ENCODE peak calls at places on chromosomes 12 and 14, in eight cellular contexts. B is fibroblast of mammary gland, E is Calu3, J is neural progenitor cell, A is astrocyte, D is AG09309, S is BE2C, T is RWPE1. H is an unnamed sample.

GRCh38 chr14:75979071-75979571 is 2.7 kb downstream of the TGFB3 start:
- DNase-seq in B (peak; percentile 57), E (peak; percentile 12), J (peak; percentile 60), A (no peak), D (no peak), S (peak; percentile 65), T (peak; percentile 21), H (no peak)

GRCh38 chr14:20683125-20683895 is 1.1 kb upstream of the RNASE4 start:
- DNase-seq in B (peak; percentile 95), E (peak; percentile 81), J (peak; percentile 88), A (peak; percentile 82), D (peak; percentile 87), S (peak; percentile 82), T (peak; percentile 39), H (peak; percentile 88)

GRCh38 chr14:59460378-59460777 is 4.8 kb downstream of the GPR135 start:
- DNase-seq in B (no peak), E (no peak), J (no peak), A (no peak), D (no peak), S (no peak), T (no peak), H (no peak)

GRCh38 chr12:34597548-34598351 is 575.5 kb downstream of the ALG10 start:
- DNase-seq in B (no peak), E (no peak), J (no peak), A (no peak), D (no peak), S (peak; percentile 1), T (no peak), H (no peak)

GRCh38 chr12:50006754-50007442 is 18.4 kb downstream of the RACGAP1 start:
- DNase-seq in B (peak; percentile 52), E (no peak), J (no peak), A (peak; percentile 66), D (no peak), S (no peak), T (no peak), H (no peak)

GRCh38 chr12:104579716-104580495 is 123.2 kb downstream of the CHST11 start:
- DNase-seq in B (peak; percentile 47), E (no peak), J (no peak), A (peak; percentile 51), D (no peak), S (no peak), T (no peak), H (no peak)

GRCh38 chr12:47035459-47035858 is 44.0 kb upstream of the PCED1B start:
- DNase-seq in B (no peak), E (no peak), J (no peak), A (no peak), D (peak; percentile 17), S (no peak), T (no peak), H (no peak)

GRCh38 chr14:33949051-33950037 is 1.5 kb downstream of the EGLN3 start:
- DNase-seq in B (no peak), E (no peak), J (no peak), A (no peak), D (no peak), S (no peak), T (no peak), H (no peak)

GRCh38 chr12:39807043-39807442 is 187.4 kb upstream of the ABCD2 start:
- DNase-seq in B (peak; percentile 30), E (no peak), J (peak; percentile 43), A (no peak), D (no peak), S (peak; percentile 43), T (no peak), H (no peak)

GRCh38 chr14:92665699-92666110 is 82.7 kb downstream of the LGMN start:
- DNase-seq in B (no peak), E (no peak), J (no peak), A (no peak), D (no peak), S (no peak), T (no peak), H (no peak)

GRCh38 chr12:94762943-94763342 is 112.6 kb upstream of the TMCC3 start:
- DNase-seq in B (no peak), E (no peak), J (no peak), A (no peak), D (no peak), S (no peak), T (no peak), H (no peak)

GRCh38 chr12:77808534-77808933 is 22.2 kb upstream of the NAV3 start:
- DNase-seq in B (no peak), E (no peak), J (no peak), A (no peak), D (no peak), S (no peak), T (no peak), H (no peak)

GRCh38 chr12:70948976-70949336 is 28.4 kb upstream of the PTPRR start:
- DNase-seq in B (peak; percentile 55), E (no peak), J (no peak), A (no peak), D (no peak), S (no peak), T (no peak), H (no peak)

GRCh38 chr14:77910506-77910905 is 110.6 kb downstream of the ADCK1 start:
- DNase-seq in B (no peak), E (no peak), J (no peak), A (no peak), D (no peak), S (no peak), T (no peak), H (no peak)

GRCh38 chr14:105061428-105062047 is 3.7 kb downstream of the GPR132 start:
- DNase-seq in B (no peak), E (no peak), J (no peak), A (no peak), D (no peak), S (no peak), T (no peak), H (no peak)

GRCh38 chr12:127810026-127810425 is 456.9 kb upstream of the TMEM132C start:
- DNase-seq in B (peak; percentile 98), E (no peak), J (no peak), A (peak; percentile 99), D (peak; percentile 96), S (no peak), T (peak; percentile 7), H (peak; percentile 53)
- TF ChIP-seq CTCF in B (no peak), E (no peak), J (no peak), A (peak; percentile 31), D (peak; percentile 17), S (no peak), T (no peak), H (no peak)

GRCh38 chr12:48788852-48789775 is at the start of gene ADCY6:
- DNase-seq in B (peak; percentile 60), E (peak; percentile 72), J (peak; percentile 93), A (peak; percentile 65), D (no peak), S (peak; percentile 65), T (peak; percentile 67), H (peak; percentile 41)
- TF ChIP-seq CTCF in B (no peak), E (no peak), J (no peak), A (no peak), D (no peak), S (no peak), T (no peak), H (no peak)

GRCh38 chr12:97555547-97556200 is 93.1 kb downstream of the RMST start:
- DNase-seq in B (no peak), E (no peak), J (no peak), A (no peak), D (no peak), S (no peak), T (no peak), H (no peak)
- TF ChIP-seq CTCF in B (no peak), E (no peak), J (no peak), A (no peak), D (no peak), S (no peak), T (no peak), H (no peak)

GRCh38 chr12:19457561-19457960 is 18.3 kb downstream of the AEBP2 start:
- DNase-seq in B (no peak), E (no peak), J (no peak), A (no peak), D (no peak), S (no peak), T (no peak), H (no peak)
- TF ChIP-seq CTCF in B (no peak), E (no peak), J (no peak), A (no peak), D (no peak), S (no peak), T (no peak), H (no peak)

GRCh38 chr14:54783660-54784015 is 119.0 kb downstream of the GCH1 start:
- DNase-seq in B (no peak), E (no peak), J (no peak), A (no peak), D (no peak), S (no peak), T (no peak), H (no peak)

GRCh38 chr14:54784657-54785056 is 118.0 kb downstream of the GCH1 start:
- DNase-seq in B (no peak), E (no peak), J (no peak), A (no peak), D (no peak), S (no peak), T (no peak), H (no peak)

GRCh38 chr14:54782803-54783659 is 119.6 kb downstream of the GCH1 start:
- DNase-seq in B (no peak), E (peak; percentile 12), J (peak; percentile 35), A (no peak), D (no peak), S (peak; percentile 51), T (no peak), H (no peak)

GRCh38 chr14:54785111-54785777 is 117.4 kb downstream of the GCH1 start:
- DNase-seq in B (no peak), E (no peak), J (no peak), A (no peak), D (no peak), S (no peak), T (no peak), H (no peak)

DNA sequence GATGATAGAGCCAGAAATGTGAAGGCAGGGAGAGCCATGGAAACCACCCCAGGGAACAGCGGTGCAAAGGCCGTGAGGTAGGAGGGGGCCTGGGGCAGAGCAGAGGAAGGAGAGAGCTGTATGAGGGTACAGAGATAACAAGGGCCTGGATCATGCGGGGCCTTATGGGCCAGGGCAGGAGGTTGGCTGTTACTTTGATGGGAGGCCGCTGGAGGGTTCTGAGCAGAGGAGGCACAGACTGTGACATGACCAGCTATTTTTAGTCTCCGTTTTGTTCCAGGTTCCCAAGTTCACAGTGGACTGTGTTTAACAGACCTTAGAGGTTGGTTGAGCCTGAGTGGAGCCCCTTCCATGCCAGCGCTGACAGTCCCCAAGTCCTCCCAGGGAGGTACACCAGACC is 118.6 kb downstream of the GCH1 start:
- DNase-seq in B (no peak), E (no peak), J (no peak), A (no peak), D (no peak), S (no peak), T (no peak), H (no peak)
- TF ChIP-seq CTCF in B (no peak), E (no peak), J (no peak), A (no peak), D (no peak), S (no peak), T (no peak), H (no peak)